ENCODE peak calls at places on chromosome 16, in nine cellular contexts. L is H54, Q is posterior cingulate gyrus, X is OCI-LY7, R is fibroblast of the aortic adventitia, Y is occipital lobe, A is DMS79 treated with DMSO at 0.1 percent for 48 hours, K is AG09309, F is psoas muscle. N is an unnamed sample.
A peak's percentile ranks its signal among the peaks of the same experiment; 100 is the strongest.

GRCh38 chr16:57589374-57589773 is 39.1 kb upstream of the ADGRG1 start:
- DNase-seq in L (no peak), Q (no peak), X (no peak), R (no peak), Y (no peak), A (no peak), K (no peak), F (no peak), N (no peak)

GRCh38 chr16:17366299-17366961 is 104.3 kb downstream of the XYLT1 start:
- DNase-seq in L (no peak), Q (no peak), X (no peak), R (no peak), Y (no peak), A (no peak), K (no peak), F (no peak), N (no peak)

GRCh38 chr16:21159281-21159951 is 942 bp downstream of the LDAF1 start:
- DNase-seq in L (no peak), Q (no peak), X (peak; percentile 46), R (no peak), Y (no peak), A (peak; percentile 28), K (no peak), F (peak; percentile 59), N (no peak)

GRCh38 chr16:23334950-23335349 is 32.8 kb downstream of the SCNN1B start:
- DNase-seq in L (no peak), Q (no peak), X (peak; percentile 20), R (no peak), Y (no peak), A (no peak), K (no peak), F (no peak), N (no peak)

GRCh38 chr16:55642611-55643010 is 13.2 kb upstream of the SLC6A2 start:
- DNase-seq in L (no peak), Q (no peak), X (no peak), R (no peak), Y (no peak), A (no peak), K (no peak), F (no peak), N (no peak)

GRCh38 chr16:30041841-30042240 is 10.8 kb upstream of the TLCD3B start:
- DNase-seq in L (no peak), Q (no peak), X (peak; percentile 39), R (peak; percentile 72), Y (no peak), A (peak; percentile 23), K (no peak), F (no peak), N (no peak)

GRCh38 chr16:89198417-89199240 is 1.7 kb downstream of the SLC22A31 start:
- DNase-seq in L (no peak), Q (no peak), X (no peak), R (no peak), Y (no peak), A (no peak), K (no peak), F (peak; percentile 44), N (no peak)

GRCh38 chr16:89187337-89188063 is 12.8 kb downstream of the SLC22A31 start:
- DNase-seq in L (no peak), Q (no peak), X (peak; percentile 38), R (peak; percentile 20), Y (no peak), A (no peak), K (no peak), F (peak; percentile 55), N (no peak)

GRCh38 chr16:85634747-85635544 is 21.8 kb downstream of the GSE1 start:
- DNase-seq in L (no peak), Q (no peak), X (no peak), R (no peak), Y (no peak), A (no peak), K (no peak), F (no peak), N (no peak)